ENCODE peak calls at places on chromosomes 2 and 18, in ten cellular contexts. W is NCI-H1105 treated with DMSO at 0.1 percent for 48 hours; A is GM10248; P is astrocyte of the cerebellum; F is activated T-cell treated with anti-CD3 and anti-CD28 coated beads for 1 hour; E is AG09309; S is T-helper 1 cell; X is breast epithelium; D is IMR-90; R is activated T-helper 1 cell treated with anti-CD3 and anti-CD28 coated beads, Interleukin-2, amount 50 U/mL, for 16 hours. N is an unnamed sample.

GRCh38 chr18:76412010-76412817 is 82.8 kb downstream of the ZNF516 start:
- DNase-seq in W (no peak), A (no peak), P (no peak), F (no peak), E (no peak), S (no peak), X (no peak), D (no peak), R (no peak), N (no peak)

GRCh38 chr2:19367346-19367745 is 8.9 kb upstream of the OSR1 start:
- DNase-seq in W (no peak), A (no peak), P (no peak), F (no peak), E (no peak), S (no peak), X (no peak), D (no peak), R (no peak), N (no peak)

GRCh38 chr18:304887-305529 is 37.2 kb upstream of the THOC1 start:
- DNase-seq in W (no peak), A (no peak), P (no peak), F (no peak), E (no peak), S (no peak), X (no peak), D (no peak), R (no peak), N (no peak)

GRCh38 chr18:74281011-74281638 is 10.6 kb downstream of the CYB5A start:
- DNase-seq in W (no peak), A (peak), P (no peak), F (no peak), E (no peak), S (no peak), X (no peak), D (no peak), R (no peak), N (no peak)

GRCh38 chr2:7693246-7694065 is 776.2 kb downstream of the RNF144A start:
- DNase-seq in W (no peak), A (no peak), P (no peak), F (no peak), E (no peak), S (no peak), X (no peak), D (no peak), R (no peak), N (no peak)

GRCh38 chr18:37956902-37957301 is 391.3 kb upstream of the CELF4 start:
- DNase-seq in W (no peak), A (no peak), P (no peak), F (no peak), E (no peak), S (no peak), X (no peak), D (no peak), R (no peak), N (no peak)

GRCh38 chr18:23337599-23338444 is 115.3 kb upstream of the RIOK3 start:
- DNase-seq in W (peak), A (no peak), P (peak), F (no peak), E (no peak), S (no peak), X (no peak), D (peak), R (no peak), N (no peak)

GRCh38 chr2:36710858-36711520 is 14.5 kb downstream of the VIT start:
- DNase-seq in W (no peak), A (no peak), P (no peak), F (no peak), E (no peak), S (no peak), X (no peak), D (no peak), R (no peak), N (no peak)

GRCh38 chr2:238728322-238729260 is 119.3 kb upstream of the TWIST2 start:
- DNase-seq in W (no peak), A (no peak), P (peak), F (no peak), E (peak), S (no peak), X (no peak), D (peak), R (no peak), N (no peak)

GRCh38 chr18:24499814-24500601 is 39.6 kb downstream of the HRH4 start:
- DNase-seq in W (no peak), A (no peak), P (no peak), F (no peak), E (peak), S (no peak), X (no peak), D (peak), R (no peak), N (no peak)

GRCh38 chr2:240601061-240601830 is 14.7 kb downstream of the CAPN10 start:
- DNase-seq in W (no peak), A (no peak), P (no peak), F (no peak), E (no peak), S (peak), X (no peak), D (no peak), R (no peak), N (no peak)

GRCh38 chr2:26123426-26123825 is 49.5 kb upstream of the GAREM2 start:
- DNase-seq in W (no peak), A (no peak), P (no peak), F (no peak), E (no peak), S (no peak), X (no peak), D (no peak), R (no peak), N (no peak)

GRCh38 chr2:217724436-217724835 is 278.4 kb downstream of the TNS1 start:
- DNase-seq in W (no peak), A (no peak), P (no peak), F (no peak), E (no peak), S (no peak), X (no peak), D (no peak), R (no peak), N (no peak)

GRCh38 chr2:159521272-159521671 is 95.1 kb downstream of the BAZ2B start:
- DNase-seq in W (no peak), A (no peak), P (no peak), F (no peak), E (no peak), S (no peak), X (no peak), D (no peak), R (no peak), N (no peak)

GRCh38 chr2:65383571-65384488 is 48.6 kb downstream of the SPRED2 start:
- DNase-seq in W (no peak), A (no peak), P (no peak), F (no peak), E (no peak), S (no peak), X (no peak), D (peak), R (no peak), N (no peak)

GRCh38 chr2:127829845-127830246 is 18.9 kb upstream of the WDR33 start:
- DNase-seq in W (no peak), A (peak), P (no peak), F (peak), E (no peak), S (peak), X (no peak), D (no peak), R (no peak), N (no peak)

GRCh38 chr2:82124629-82125028 is 1820.1 kb upstream of the LRRTM1 start:
- DNase-seq in W (no peak), A (no peak), P (no peak), F (no peak), E (no peak), S (no peak), X (no peak), D (no peak), R (no peak), N (no peak)

GRCh38 chr2:46369783-46370182 is 72.6 kb downstream of the EPAS1 start:
- DNase-seq in W (no peak), A (no peak), P (no peak), F (no peak), E (no peak), S (no peak), X (no peak), D (no peak), R (no peak), N (no peak)

GRCh38 chr2:163601377-163601776 is 134.4 kb downstream of the FIGN start:
- DNase-seq in W (no peak), A (no peak), P (peak), F (no peak), E (no peak), S (no peak), X (no peak), D (peak), R (no peak), N (no peak)

GRCh38 chr2:28981016-28981441 is at the start of gene TOGARAM2:
- DNase-seq in W (no peak), A (no peak), P (no peak), F (no peak), E (no peak), S (no peak), X (no peak), D (peak), R (no peak), N (no peak)

GRCh38 chr2:173354601-173355131 is at the start of gene CDCA7:
- DNase-seq in W (peak), A (peak), P (no peak), F (peak), E (no peak), S (peak), X (peak), D (peak), R (peak), N (no peak)

GRCh38 chr2:190216829-190217228 is 102.8 kb downstream of the HIBCH start:
- DNase-seq in W (peak), A (no peak), P (no peak), F (no peak), E (no peak), S (no peak), X (no peak), D (no peak), R (no peak), N (no peak)

N was measured in thoracic aorta.